ENCODE peak calls at places on chromosomes 12 and 14, in six cellular contexts. N, R, M, U, A and T are unnamed samples.

GRCh38 chr14:49961270-49962222 is 68.7 kb downstream of the ARF6 start:
- DNase-seq in N (no peak), R (no peak), M (no peak), U (no peak), A (peak), T (no peak)

GRCh38 chr12:75437564-75437963 is 43.0 kb upstream of the GLIPR1 start:
- DNase-seq in N (no peak), R (peak), M (no peak), U (no peak), A (peak), T (no peak)

GRCh38 chr12:48021485-48022179 is 17.4 kb upstream of the COL2A1 start:
- DNase-seq in N (no peak), R (no peak), M (no peak), U (no peak), A (no peak), T (no peak)

GRCh38 chr14:64870160-64870559 is 9.5 kb downstream of the SPTB start:
- DNase-seq in N (no peak), R (peak), M (no peak), U (no peak), A (no peak), T (no peak)

GRCh38 chr12:56358836-56359532 is 923 bp downstream of the STAT2 start:
- DNase-seq in N (no peak), R (no peak), M (peak), U (no peak), A (peak), T (no peak)

GRCh38 chr14:105414456-105415371 is 4.9 kb upstream of the MTA1 start:
- DNase-seq in N (peak), R (peak), M (peak), U (peak), A (peak), T (peak)

GRCh38 chr12:3282271-3282670 is 205.1 kb downstream of the TSPAN9 start:
- DNase-seq in N (no peak), R (no peak), M (no peak), U (no peak), A (no peak), T (no peak)

GRCh38 chr12:124311292-124312109 is 16.6 kb downstream of the RFLNA start:
- DNase-seq in N (no peak), R (no peak), M (no peak), U (no peak), A (no peak), T (no peak)

GRCh38 chr14:57610631-57611030 is 117.0 kb upstream of the CCDC198 start:
- DNase-seq in N (no peak), R (no peak), M (no peak), U (no peak), A (no peak), T (no peak)

GRCh38 chr12:39341179-39341578 is 101.7 kb downstream of the KIF21A start:
- DNase-seq in N (no peak), R (no peak), M (no peak), U (no peak), A (peak), T (no peak)

GRCh38 chr12:26810330-26810729 is 22.7 kb downstream of the ITPR2 start:
- DNase-seq in N (peak), R (no peak), M (no peak), U (no peak), A (no peak), T (no peak)

GRCh38 chr12:19482551-19483109 is 43.3 kb downstream of the AEBP2 start:
- DNase-seq in N (peak), R (peak), M (no peak), U (peak), A (peak), T (peak)

GRCh38 chr12:112869778-112870177 is 37.0 kb upstream of the OAS1 start:
- DNase-seq in N (no peak), R (no peak), M (no peak), U (no peak), A (no peak), T (no peak)

GRCh38 chr14:64736271-64737131 is 32.3 kb downstream of the PLEKHG3 start:
- DNase-seq in N (no peak), R (no peak), M (no peak), U (no peak), A (no peak), T (no peak)

GRCh38 chr12:70664463-70664862 is 27.2 kb upstream of the PTPRB start:
- DNase-seq in N (peak), R (no peak), M (no peak), U (no peak), A (no peak), T (no peak)

GRCh38 chr12:27711312-27711682 is 665 bp downstream of the MRPS35 start:
- DNase-seq in N (peak), R (no peak), M (no peak), U (no peak), A (peak), T (no peak)

GRCh38 chr14:52950410-52950897 is 396 bp downstream of the FERMT2 start:
- DNase-seq in N (peak), R (peak), M (peak), U (no peak), A (peak), T (peak)
- TF ChIP-seq CTCF in N (no peak), R (no peak), M (no peak), U (no peak), A (no peak), T (peak)

GRCh38 chr14:37198273-37198598 is 499 bp downstream of the MIPOL1 start:
- DNase-seq in N (no peak), R (no peak), M (no peak), U (no peak), A (no peak), T (no peak)
- TF ChIP-seq CTCF in N (no peak), R (no peak), M (no peak), U (no peak), A (no peak), T (no peak)

GRCh38 chr14:89992273-89992672 is 36.5 kb downstream of the TDP1 start:
- DNase-seq in N (no peak), R (no peak), M (no peak), U (no peak), A (no peak), T (no peak)

GRCh38 chr14:89988787-89989186 is 33.1 kb downstream of the TDP1 start:
- DNase-seq in N (no peak), R (no peak), M (no peak), U (no peak), A (no peak), T (no peak)

GRCh38 chr14:89986475-89986874 is 30.7 kb downstream of the TDP1 start:
- DNase-seq in N (no peak), R (no peak), M (no peak), U (no peak), A (no peak), T (no peak)

GRCh38 chr14:89990218-89990617 is 34.5 kb downstream of the TDP1 start:
- DNase-seq in N (no peak), R (no peak), M (no peak), U (no peak), A (no peak), T (no peak)

DNA sequence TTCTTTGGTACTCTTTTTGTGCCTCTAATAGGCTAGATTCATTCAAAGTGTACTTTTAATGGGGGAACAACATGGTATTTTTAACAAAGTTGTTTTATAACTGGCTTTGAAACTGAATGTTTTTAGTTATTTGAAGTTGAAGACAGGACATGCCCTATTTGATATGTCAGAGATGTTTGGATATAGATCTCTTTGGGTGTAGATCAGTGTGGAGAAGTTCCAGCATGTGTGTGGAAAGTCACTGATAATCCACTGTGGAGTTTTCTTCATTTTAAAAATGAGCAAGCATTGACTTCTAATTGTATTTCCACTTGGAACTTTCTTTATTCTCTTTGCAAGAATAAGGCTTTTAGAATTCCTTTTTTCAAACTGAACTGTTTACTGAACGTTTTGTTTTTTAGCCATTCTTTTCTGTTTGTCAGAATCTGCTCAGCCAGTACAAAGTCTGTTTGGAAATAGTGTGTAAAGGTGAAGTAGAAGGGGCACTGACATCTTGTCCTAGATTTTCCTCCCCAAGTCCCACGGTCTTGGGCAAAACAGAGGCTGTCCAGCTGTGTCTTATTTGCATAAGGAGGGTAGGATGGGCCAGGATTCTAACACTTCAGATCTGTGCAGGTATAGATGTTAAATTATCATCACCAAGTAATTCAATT is 35.0 kb downstream of the TDP1 start:
- DNase-seq in N (no peak), R (no peak), M (no peak), U (no peak), A (no peak), T (no peak)
- TF ChIP-seq CTCF in N (no peak), R (no peak), M (no peak), U (no peak), A (no peak), T (no peak)

GRCh38 chr14:106442857-106443256 is 916.5 kb downstream of the TMEM121 start:
- DNase-seq in N (no peak), R (peak), M (no peak), U (peak), A (peak), T (no peak)
- TF ChIP-seq CTCF in N (no peak), R (peak), M (no peak), U (no peak), A (peak), T (no peak)

GRCh38 chr14:37583358-37584210 is 11.5 kb downstream of the FOXA1 start:
- DNase-seq in N (no peak), R (no peak), M (no peak), U (no peak), A (no peak), T (peak)
- TF ChIP-seq CTCF in N (no peak), R (no peak), M (no peak), U (no peak), A (no peak), T (no peak)

GRCh38 chr12:42281844-42282243 is 43.8 kb upstream of the YAF2 start:
- DNase-seq in N (no peak), R (no peak), M (no peak), U (no peak), A (no peak), T (no peak)

GRCh38 chr12:42277426-42278115 is 39.5 kb upstream of the YAF2 start:
- DNase-seq in N (no peak), R (no peak), M (no peak), U (no peak), A (no peak), T (no peak)

GRCh38 chr12:42282301-42282700 is 43.6 kb downstream of the ZCRB1 start:
- DNase-seq in N (peak), R (no peak), M (no peak), U (no peak), A (no peak), T (no peak)

GRCh38 chr12:42281281-42281680 is 43.2 kb upstream of the YAF2 start:
- DNase-seq in N (no peak), R (no peak), M (no peak), U (no peak), A (no peak), T (no peak)

DNA sequence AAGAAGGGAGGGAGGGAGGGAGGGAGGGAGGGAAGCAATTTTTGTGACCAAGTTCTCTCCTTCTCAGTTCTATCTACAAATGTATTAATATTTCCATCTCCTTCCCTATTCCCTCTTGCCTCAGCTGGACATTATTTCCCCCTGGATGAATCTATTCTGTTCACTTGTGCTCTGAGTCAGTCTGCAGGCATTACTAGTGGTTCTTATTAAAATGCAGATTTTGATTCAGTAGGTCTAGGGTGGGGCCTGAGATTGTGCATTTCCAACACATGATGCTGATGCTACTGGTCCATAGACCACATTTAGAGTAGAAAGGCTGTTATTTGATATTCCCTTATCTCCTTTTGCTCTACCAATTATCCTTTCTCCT is 40.1 kb upstream of the YAF2 start:
- DNase-seq in N (no peak), R (no peak), M (no peak), U (no peak), A (no peak), T (no peak)
- TF ChIP-seq CTCF in N (no peak), R (no peak), M (no peak), U (no peak), A (no peak), T (no peak)

DNA sequence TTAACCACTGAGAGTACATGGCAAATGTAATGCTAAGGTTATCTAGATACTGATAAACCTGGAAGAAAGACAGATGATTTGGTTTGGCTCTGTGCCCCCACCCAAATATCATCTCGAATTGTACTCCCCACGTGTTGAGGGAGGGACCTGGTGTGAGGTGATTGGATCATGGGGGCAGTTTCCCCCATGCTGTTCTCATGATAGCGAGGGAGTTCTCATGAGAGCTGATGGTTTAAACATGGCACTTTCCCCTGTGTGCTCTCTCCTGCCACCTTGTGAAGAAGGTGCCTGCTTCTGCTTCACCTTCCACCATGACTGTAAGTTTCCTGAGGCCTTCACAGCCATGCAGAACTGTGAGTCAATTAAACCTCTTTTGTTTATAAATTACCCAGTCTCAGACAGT is 14.2 kb downstream of the NOXRED1 start:
- DNase-seq in N (peak), R (peak), M (no peak), U (no peak), A (peak), T (no peak)
- TF ChIP-seq CTCF in N (no peak), R (no peak), M (no peak), U (no peak), A (peak), T (no peak)